ENCODE peak calls at places on chromosome 13, in four cellular contexts. R, F, H and D are unnamed samples.

GRCh38 chr13:99299545-99300341 is 7.5 kb downstream of the GPR183 start:
- DNase-seq in R (no peak), F (no peak), H (no peak), D (no peak)

GRCh38 chr13:28620011-28620830 is 38.7 kb upstream of the POMP start:
- DNase-seq in R (no peak), F (no peak), H (no peak), D (no peak)

GRCh38 chr13:97780486-97780885 is 173.0 kb upstream of the IPO5 start:
- DNase-seq in R (no peak), F (no peak), H (no peak), D (no peak)

GRCh38 chr13:47017476-47017875 is 120.6 kb upstream of the HTR2A start:
- DNase-seq in R (no peak), F (no peak), H (no peak), D (no peak)

GRCh38 chr13:101972191-101972590 is 429.7 kb downstream of the FGF14 start:
- DNase-seq in R (no peak), F (no peak), H (no peak), D (no peak)

GRCh38 chr13:34155931-34156607 is 338.1 kb downstream of the RFC3 start:
- DNase-seq in R (no peak), F (no peak), H (peak; percentile 36), D (no peak)

GRCh38 chr13:26348966-26349365 is 95.0 kb downstream of the CDK8 start:
- DNase-seq in R (no peak), F (no peak), H (no peak), D (no peak)

GRCh38 chr13:80132741-80133601 is 208.0 kb downstream of the SPRY2 start:
- DNase-seq in R (no peak), F (peak; percentile 32), H (peak; percentile 20), D (peak; percentile 66)

GRCh38 chr13:51797664-51798488 is 6.1 kb downstream of the DHRS12 start:
- DNase-seq in R (peak; percentile 66), F (no peak), H (peak; percentile 54), D (no peak)

GRCh38 chr13:27281420-27281819 is 10.8 kb downstream of the RASL11A start:
- DNase-seq in R (no peak), F (no peak), H (no peak), D (no peak)

GRCh38 chr13:24365191-24365590 is 55.8 kb downstream of the C1QTNF9 start:
- DNase-seq in R (no peak), F (no peak), H (no peak), D (no peak)

GRCh38 chr13:81051873-81052272 is 710.9 kb upstream of the SPRY2 start:
- DNase-seq in R (no peak), F (no peak), H (no peak), D (no peak)

GRCh38 chr13:95367309-95367843 is 66.1 kb upstream of the ABCC4 start:
- DNase-seq in R (no peak), F (no peak), H (no peak), D (no peak)